ENCODE peak calls at places on chromosomes 6 and 20, in nine cellular contexts. H is breast epithelium; V is left ventricle myocardium inferior; O is CD8-positive, alpha-beta memory T cell; S is fibroblast of lung; J is IMR-90; P is cardiac muscle cell; G is right atrium auricular region; Y is upper lobe of right lung. I is an unnamed sample. For H3K4me1, the result is how much of the 10 kb centered on the place peaks cover.

GRCh38 chr20:8079976-8080375 is 52.1 kb upstream of the PLCB1 start:
- DNase-seq in H (no peak), V (no peak), O (no peak), S (no peak), J (no peak), P (no peak), G (no peak), Y (no peak), I (no peak)

GRCh38 chr6:15254074-15254975 is 8.5 kb downstream of the JARID2 start:
- DNase-seq in H (no peak), V (no peak), O (no peak), S (no peak), J (no peak), P (no peak), G (no peak), Y (no peak), I (no peak)

GRCh38 chr6:80622641-80623040 is 516.2 kb downstream of the BCKDHB start:
- DNase-seq in H (no peak), V (peak), O (no peak), S (no peak), J (no peak), P (no peak), G (no peak), Y (peak), I (no peak)

GRCh38 chr6:16600026-16600425 is 161.2 kb downstream of the ATXN1 start:
- DNase-seq in H (no peak), V (no peak), O (no peak), S (no peak), J (no peak), P (no peak), G (no peak), Y (no peak), I (no peak)

GRCh38 chr20:52049001-52049731 is 142.4 kb downstream of the ZFP64 start:
- DNase-seq in H (no peak), V (no peak), O (no peak), S (peak), J (peak), P (peak), G (no peak), Y (no peak), I (no peak)

GRCh38 chr20:64173116-64173515 is 8.9 kb downstream of the MYT1 start:
- DNase-seq in H (no peak), V (no peak), O (no peak), S (no peak), J (no peak), P (no peak), G (no peak), Y (no peak), I (no peak)

GRCh38 chr6:33723576-33724085 is 12.1 kb upstream of the UQCC2 start:
- DNase-seq in H (no peak), V (no peak), O (no peak), S (no peak), J (no peak), P (peak), G (no peak), Y (peak), I (no peak)

GRCh38 chr6:6586671-6587526 is 1.6 kb upstream of the LY86 start:
- DNase-seq in H (no peak), V (no peak), O (no peak), S (no peak), J (no peak), P (no peak), G (no peak), Y (no peak), I (no peak)

GRCh38 chr20:36745234-36745926 is 510 bp downstream of the NDRG3 start:
- DNase-seq in H (no peak), V (peak), O (no peak), S (peak), J (no peak), P (peak), G (no peak), Y (no peak), I (peak)

GRCh38 chr6:125511809-125512341 is 210.1 kb upstream of the HDDC2 start:
- DNase-seq in H (no peak), V (no peak), O (no peak), S (peak), J (no peak), P (no peak), G (no peak), Y (no peak), I (no peak)

GRCh38 chr6:13695217-13695616 is 16.4 kb downstream of the RANBP9 start:
- DNase-seq in H (no peak), V (no peak), O (no peak), S (peak), J (peak), P (no peak), G (no peak), Y (no peak), I (no peak)

GRCh38 chr6:13698715-13699114 is 12.9 kb downstream of the RANBP9 start:
- DNase-seq in H (no peak), V (no peak), O (no peak), S (no peak), J (no peak), P (no peak), G (no peak), Y (no peak), I (no peak)

GRCh38 chr6:13697857-13698256 is 13.8 kb downstream of the RANBP9 start:
- DNase-seq in H (no peak), V (no peak), O (no peak), S (no peak), J (peak), P (no peak), G (no peak), Y (no peak), I (no peak)

GRCh38 chr6:13696226-13696625 is 15.4 kb downstream of the RANBP9 start:
- DNase-seq in H (no peak), V (no peak), O (no peak), S (peak), J (peak), P (no peak), G (no peak), Y (no peak), I (no peak)

GRCh38 chr6:13694562-13694961 is 17.1 kb downstream of the RANBP9 start:
- DNase-seq in H (no peak), V (no peak), O (no peak), S (peak), J (no peak), P (no peak), G (no peak), Y (no peak), I (no peak)
- H3K4me1 ChIP-seq in H (under half), V (half or more), O (under half), S (under half), J (under half), P (under half), G (under half), Y (under half), I (under half)

GRCh38 chr6:75611011-75611701 is 9.5 kb downstream of the SENP6 start:
- DNase-seq in H (no peak), V (no peak), O (no peak), S (peak), J (no peak), P (no peak), G (no peak), Y (no peak), I (no peak)
- H3K4me1 ChIP-seq in H (under half), V (half or more), O (half or more), S (under half), J (under half), P (under half), G (half or more), Y (half or more), I (under half)

DNA sequence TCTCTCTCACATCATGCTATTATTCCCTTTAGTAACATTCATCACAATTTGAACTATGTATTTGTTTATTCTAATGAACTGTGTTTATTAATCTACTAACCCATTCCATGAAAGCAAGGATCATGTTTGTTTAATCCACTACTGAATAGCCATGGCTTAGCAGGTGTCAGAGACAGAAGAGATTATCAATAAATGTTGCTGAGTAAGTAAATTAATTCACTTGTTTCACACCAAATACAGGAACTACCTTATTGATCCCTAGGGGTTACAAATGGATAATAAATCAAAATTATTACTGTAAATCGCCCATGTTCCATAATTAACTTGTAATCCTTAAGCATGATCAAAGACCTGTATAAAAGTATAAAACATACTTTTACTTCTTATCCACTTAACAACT is 76.6 kb downstream of the PHIP start:
- DNase-seq in H (no peak), V (no peak), O (no peak), S (no peak), J (no peak), P (no peak), G (no peak), Y (no peak), I (no peak)
- H3K4me1 ChIP-seq in H (under half), V (under half), O (under half), S (under half), J (under half), P (under half), G (under half), Y (under half), I (under half)

DNA sequence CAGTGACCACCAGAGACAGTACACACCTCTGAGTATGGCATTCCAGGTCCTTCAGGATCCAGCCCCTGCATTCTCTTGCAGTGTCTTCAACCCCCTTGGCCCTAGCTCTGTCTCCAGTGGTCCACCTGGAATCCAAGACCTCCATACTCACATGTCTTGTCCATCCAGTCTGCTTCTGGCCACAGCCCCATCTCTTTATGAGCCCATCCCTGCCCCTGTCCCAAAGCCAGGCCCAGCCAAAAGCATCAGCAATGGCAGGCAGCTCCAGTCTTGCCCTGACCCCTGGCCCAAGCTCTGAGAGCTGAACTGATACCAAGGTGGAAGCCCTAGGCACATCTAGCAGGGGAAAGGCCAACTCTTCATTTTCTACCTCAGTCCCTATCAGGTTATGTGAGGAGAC is 119.6 kb upstream of the PTPRT start:
- DNase-seq in H (no peak), V (no peak), O (no peak), S (no peak), J (no peak), P (no peak), G (no peak), Y (no peak), I (no peak)
- H3K4me1 ChIP-seq in H (under half), V (under half), O (under half), S (under half), J (under half), P (under half), G (under half), Y (under half), I (under half)